ENCODE peak calls at places on chromosomes 3 and 15, in six cellular contexts. One of them, this sample, is unnamed.

GRCh38 chr3:181793006-181793405 is 81.3 kb downstream of the SOX2 start:
- DNase-seq in ACHN: no peak
- DNase-seq in neuronal stem cell: no peak
- DNase-seq in RCC 7860: no peak
- DNase-seq in T-helper 9 cell: no peak
- DNase-seq in LHCN-M2: no peak
- DNase-seq in this sample: no peak

GRCh38 chr3:134708671-134709070 is 57.8 kb upstream of the KY start:
- DNase-seq in ACHN: no peak
- DNase-seq in neuronal stem cell: no peak
- DNase-seq in RCC 7860: peak; percentile 95
- DNase-seq in T-helper 9 cell: no peak
- DNase-seq in LHCN-M2: peak; percentile 9
- DNase-seq in this sample: no peak

GRCh38 chr3:191627064-191627463 is 166.1 kb downstream of the PYDC2 start:
- DNase-seq in ACHN: no peak
- DNase-seq in neuronal stem cell: no peak
- DNase-seq in RCC 7860: no peak
- DNase-seq in T-helper 9 cell: no peak
- DNase-seq in LHCN-M2: no peak
- DNase-seq in this sample: no peak

GRCh38 chr15:61459785-61460707 is 230.9 kb upstream of the RORA start:
- DNase-seq in ACHN: no peak
- DNase-seq in neuronal stem cell: no peak
- DNase-seq in RCC 7860: no peak
- DNase-seq in T-helper 9 cell: no peak
- DNase-seq in LHCN-M2: peak; percentile 45
- DNase-seq in this sample: no peak

GRCh38 chr15:44035781-44036699 is 159.0 kb downstream of the FRMD5 start:
- DNase-seq in ACHN: no peak
- DNase-seq in neuronal stem cell: no peak
- DNase-seq in RCC 7860: no peak
- DNase-seq in T-helper 9 cell: no peak
- DNase-seq in LHCN-M2: no peak
- DNase-seq in this sample: no peak

GRCh38 chr15:27973886-27974285 is 125.2 kb downstream of the OCA2 start:
- DNase-seq in ACHN: no peak
- DNase-seq in neuronal stem cell: no peak
- DNase-seq in RCC 7860: no peak
- DNase-seq in T-helper 9 cell: no peak
- DNase-seq in LHCN-M2: no peak
- DNase-seq in this sample: no peak

GRCh38 chr3:42652611-42653302 is 740 bp upstream of the ZBTB47 start:
- DNase-seq in ACHN: peak; percentile 89
- DNase-seq in neuronal stem cell: no peak
- DNase-seq in RCC 7860: peak; percentile 90
- DNase-seq in T-helper 9 cell: no peak
- DNase-seq in LHCN-M2: peak; percentile 78
- DNase-seq in this sample: no peak

GRCh38 chr3:32452009-32452408 is 50.6 kb downstream of the CMTM6 start:
- DNase-seq in ACHN: no peak
- DNase-seq in neuronal stem cell: no peak
- DNase-seq in RCC 7860: no peak
- DNase-seq in T-helper 9 cell: no peak
- DNase-seq in LHCN-M2: no peak
- DNase-seq in this sample: no peak

GRCh38 chr3:112979244-112979832 is 4.4 kb upstream of the CD200R1 start:
- DNase-seq in ACHN: peak; percentile 36
- DNase-seq in neuronal stem cell: peak; percentile 26
- DNase-seq in RCC 7860: no peak
- DNase-seq in T-helper 9 cell: no peak
- DNase-seq in LHCN-M2: peak; percentile 32
- DNase-seq in this sample: peak; percentile 46

GRCh38 chr3:170751894-170752283 is 118.1 kb downstream of the RPL22L1 start:
- DNase-seq in ACHN: peak; percentile 21
- DNase-seq in neuronal stem cell: no peak
- DNase-seq in RCC 7860: no peak
- DNase-seq in T-helper 9 cell: no peak
- DNase-seq in LHCN-M2: no peak
- DNase-seq in this sample: no peak

GRCh38 chr15:63353261-63353660 is 28.4 kb downstream of the CA12 start:
- DNase-seq in ACHN: no peak
- DNase-seq in neuronal stem cell: no peak
- DNase-seq in RCC 7860: no peak
- DNase-seq in T-helper 9 cell: no peak
- DNase-seq in LHCN-M2: no peak
- DNase-seq in this sample: no peak

GRCh38 chr3:10983219-10983916 is 9.2 kb upstream of the SLC6A1 start:
- DNase-seq in ACHN: peak; percentile 49
- DNase-seq in neuronal stem cell: peak; percentile 49
- DNase-seq in RCC 7860: peak; percentile 19
- DNase-seq in T-helper 9 cell: no peak
- DNase-seq in LHCN-M2: peak; percentile 29
- DNase-seq in this sample: no peak

GRCh38 chr3:113166719-113167492 is 44.5 kb upstream of the BOC start:
- DNase-seq in ACHN: no peak
- DNase-seq in neuronal stem cell: peak; percentile 35
- DNase-seq in RCC 7860: no peak
- DNase-seq in T-helper 9 cell: no peak
- DNase-seq in LHCN-M2: peak; percentile 35
- DNase-seq in this sample: no peak

GRCh38 chr15:38598749-38599148 is 34.1 kb upstream of the RASGRP1 start:
- DNase-seq in ACHN: no peak
- DNase-seq in neuronal stem cell: no peak
- DNase-seq in RCC 7860: no peak
- DNase-seq in T-helper 9 cell: no peak
- DNase-seq in LHCN-M2: no peak
- DNase-seq in this sample: no peak

GRCh38 chr15:44489464-44489863 is 47.5 kb upstream of the EIF3J start:
- DNase-seq in ACHN: peak; percentile 94
- DNase-seq in neuronal stem cell: no peak
- DNase-seq in RCC 7860: peak; percentile 94
- DNase-seq in T-helper 9 cell: no peak
- DNase-seq in LHCN-M2: peak; percentile 87
- DNase-seq in this sample: no peak

GRCh38 chr3:102182162-102182561 is 252.7 kb upstream of the ZPLD1 start:
- DNase-seq in ACHN: peak; percentile 96
- DNase-seq in neuronal stem cell: no peak
- DNase-seq in RCC 7860: peak; percentile 100
- DNase-seq in T-helper 9 cell: no peak
- DNase-seq in LHCN-M2: peak; percentile 42
- DNase-seq in this sample: no peak

GRCh38 chr15:52288051-52288942 is 7.3 kb downstream of the MYO5C start:
- DNase-seq in ACHN: no peak
- DNase-seq in neuronal stem cell: no peak
- DNase-seq in RCC 7860: no peak
- DNase-seq in T-helper 9 cell: no peak
- DNase-seq in LHCN-M2: no peak
- DNase-seq in this sample: no peak

GRCh38 chr15:31585231-31585630 is 258.6 kb downstream of the KLF13 start:
- DNase-seq in ACHN: no peak
- DNase-seq in neuronal stem cell: no peak
- DNase-seq in RCC 7860: no peak
- DNase-seq in T-helper 9 cell: no peak
- DNase-seq in LHCN-M2: no peak
- DNase-seq in this sample: no peak

GRCh38 chr3:9222049-9222448 is 27.4 kb downstream of the SRGAP3 start:
- DNase-seq in ACHN: no peak
- DNase-seq in neuronal stem cell: no peak
- DNase-seq in RCC 7860: no peak
- DNase-seq in T-helper 9 cell: no peak
- DNase-seq in LHCN-M2: no peak
- DNase-seq in this sample: no peak

GRCh38 chr15:63349156-63349555 is 32.5 kb downstream of the CA12 start:
- DNase-seq in ACHN: no peak
- DNase-seq in neuronal stem cell: no peak
- DNase-seq in RCC 7860: peak; percentile 5
- DNase-seq in T-helper 9 cell: no peak
- DNase-seq in LHCN-M2: peak; percentile 41
- DNase-seq in this sample: no peak

GRCh38 chr3:128006471-128007424 is 45.5 kb upstream of the SEC61A1 start:
- DNase-seq in ACHN: no peak
- DNase-seq in neuronal stem cell: peak; percentile 5
- DNase-seq in RCC 7860: no peak
- DNase-seq in T-helper 9 cell: no peak
- DNase-seq in LHCN-M2: no peak
- DNase-seq in this sample: no peak

GRCh38 chr3:187709155-187709554 is 6.8 kb upstream of the RTP2 start:
- DNase-seq in ACHN: peak; percentile 26
- DNase-seq in neuronal stem cell: no peak
- DNase-seq in RCC 7860: no peak
- DNase-seq in T-helper 9 cell: no peak
- DNase-seq in LHCN-M2: no peak
- DNase-seq in this sample: no peak